ENCODE peak calls at places on chromosomes 11 and 22, in seven cellular contexts. One of them, this sample, is unnamed.
A peak's percentile ranks its signal among the peaks of the same experiment; 100 is the strongest.

GRCh38 chr11:119034813-119035212 is 4.1 kb upstream of the SLC37A4 start:
- DNase-seq in PC-3: no peak
- DNase-seq in HCT116: no peak
- DNase-seq in mucosa of descending colon: no peak
- DNase-seq in cardiac fibroblast: no peak
- DNase-seq in psoas muscle: no peak
- DNase-seq in ovary: no peak
- DNase-seq in this sample: no peak

GRCh38 chr22:35663371-35663770 is 15.1 kb downstream of the APOL6 start:
- DNase-seq in cardiac fibroblast: peak; percentile 35
- DNase-seq in HCT116: no peak
- DNase-seq in PC-3: no peak
- DNase-seq in ovary: no peak
- DNase-seq in mucosa of descending colon: no peak
- DNase-seq in psoas muscle: no peak
- DNase-seq in this sample: no peak

GRCh38 chr22:31394326-31394725 is 5.1 kb upstream of the DRG1 start:
- DNase-seq in PC-3: no peak
- DNase-seq in mucosa of descending colon: no peak
- DNase-seq in cardiac fibroblast: no peak
- DNase-seq in psoas muscle: no peak
- DNase-seq in ovary: no peak
- DNase-seq in HCT116: no peak
- DNase-seq in this sample: no peak

GRCh38 chr11:10602945-10603344 is 34.5 kb upstream of the LYVE1 start:
- DNase-seq in mucosa of descending colon: no peak
- DNase-seq in cardiac fibroblast: no peak
- DNase-seq in ovary: no peak
- DNase-seq in psoas muscle: no peak
- DNase-seq in HCT116: no peak
- DNase-seq in PC-3: no peak
- DNase-seq in this sample: no peak

GRCh38 chr11:43316451-43316850 is 4.7 kb downstream of the API5 start:
- DNase-seq in PC-3: peak; percentile 20
- DNase-seq in cardiac fibroblast: peak; percentile 15
- DNase-seq in mucosa of descending colon: no peak
- DNase-seq in psoas muscle: no peak
- DNase-seq in ovary: no peak
- DNase-seq in HCT116: no peak
- DNase-seq in this sample: peak; percentile 57

GRCh38 chr11:119472186-119472855 is 49.3 kb upstream of the THY1 start:
- DNase-seq in PC-3: no peak
- DNase-seq in psoas muscle: no peak
- DNase-seq in cardiac fibroblast: peak; percentile 50
- DNase-seq in ovary: no peak
- DNase-seq in HCT116: no peak
- DNase-seq in mucosa of descending colon: no peak
- DNase-seq in this sample: no peak

GRCh38 chr11:78179459-78180071 is 8.9 kb downstream of the KCTD21 start:
- DNase-seq in HCT116: no peak
- DNase-seq in mucosa of descending colon: no peak
- DNase-seq in cardiac fibroblast: no peak
- DNase-seq in psoas muscle: no peak
- DNase-seq in PC-3: peak; percentile 25
- DNase-seq in ovary: no peak
- DNase-seq in this sample: no peak

GRCh38 chr11:130555251-130555841 is 106.9 kb downstream of the ADAMTS15 start:
- DNase-seq in ovary: no peak
- DNase-seq in mucosa of descending colon: no peak
- DNase-seq in cardiac fibroblast: peak; percentile 83
- DNase-seq in PC-3: no peak
- DNase-seq in psoas muscle: peak; percentile 68
- DNase-seq in HCT116: no peak
- DNase-seq in this sample: no peak

GRCh38 chr11:117072517-117073218 is 25.6 kb downstream of the SIK3 start:
- DNase-seq in psoas muscle: no peak
- DNase-seq in cardiac fibroblast: peak; percentile 81
- DNase-seq in HCT116: peak; percentile 91
- DNase-seq in PC-3: peak; percentile 98
- DNase-seq in mucosa of descending colon: no peak
- DNase-seq in ovary: no peak
- DNase-seq in this sample: peak; percentile 26

GRCh38 chr11:45603930-45604682 is 61.3 kb downstream of the CHST1 start:
- DNase-seq in cardiac fibroblast: peak; percentile 5
- DNase-seq in psoas muscle: no peak
- DNase-seq in HCT116: no peak
- DNase-seq in mucosa of descending colon: no peak
- DNase-seq in PC-3: no peak
- DNase-seq in ovary: no peak
- DNase-seq in this sample: no peak

GRCh38 chr11:20599424-20600346 is at the start of gene SLC6A5:
- DNase-seq in cardiac fibroblast: peak; percentile 47
- DNase-seq in psoas muscle: no peak
- DNase-seq in PC-3: peak; percentile 33
- DNase-seq in ovary: no peak
- DNase-seq in HCT116: no peak
- DNase-seq in mucosa of descending colon: no peak
- DNase-seq in this sample: peak; percentile 63

GRCh38 chr22:48335442-48336139 is 1492.1 kb downstream of the BRD1 start:
- DNase-seq in ovary: no peak
- DNase-seq in mucosa of descending colon: no peak
- DNase-seq in HCT116: no peak
- DNase-seq in cardiac fibroblast: no peak
- DNase-seq in PC-3: no peak
- DNase-seq in psoas muscle: peak; percentile 26
- DNase-seq in this sample: no peak

GRCh38 chr11:8251767-8252295 is 11.8 kb downstream of the LMO1 start:
- DNase-seq in HCT116: no peak
- DNase-seq in cardiac fibroblast: no peak
- DNase-seq in ovary: no peak
- DNase-seq in psoas muscle: no peak
- DNase-seq in mucosa of descending colon: no peak
- DNase-seq in PC-3: no peak
- DNase-seq in this sample: no peak

GRCh38 chr22:29156507-29156906 is 49.2 kb upstream of the EMID1 start:
- DNase-seq in PC-3: no peak
- DNase-seq in cardiac fibroblast: peak; percentile 18
- DNase-seq in HCT116: no peak
- DNase-seq in mucosa of descending colon: no peak
- DNase-seq in psoas muscle: no peak
- DNase-seq in ovary: no peak
- DNase-seq in this sample: no peak

GRCh38 chr11:131649861-131650260 is 279.4 kb downstream of the NTM start:
- DNase-seq in cardiac fibroblast: no peak
- DNase-seq in ovary: no peak
- DNase-seq in PC-3: no peak
- DNase-seq in mucosa of descending colon: no peak
- DNase-seq in psoas muscle: no peak
- DNase-seq in HCT116: no peak
- DNase-seq in this sample: no peak

GRCh38 chr11:26254378-26254777 is 77.6 kb upstream of the ANO3 start:
- DNase-seq in mucosa of descending colon: no peak
- DNase-seq in HCT116: no peak
- DNase-seq in PC-3: no peak
- DNase-seq in cardiac fibroblast: no peak
- DNase-seq in ovary: no peak
- DNase-seq in psoas muscle: no peak
- DNase-seq in this sample: no peak

GRCh38 chr11:13216019-13217006 is 61.3 kb upstream of the BMAL1 start:
- DNase-seq in mucosa of descending colon: no peak
- DNase-seq in cardiac fibroblast: peak; percentile 87
- DNase-seq in PC-3: peak; percentile 94
- DNase-seq in HCT116: peak; percentile 94
- DNase-seq in ovary: no peak
- DNase-seq in psoas muscle: no peak
- DNase-seq in this sample: peak; percentile 50

GRCh38 chr11:115706735-115707134 is 202.5 kb upstream of the CADM1 start:
- DNase-seq in cardiac fibroblast: no peak
- DNase-seq in mucosa of descending colon: no peak
- DNase-seq in HCT116: no peak
- DNase-seq in ovary: no peak
- DNase-seq in psoas muscle: no peak
- DNase-seq in PC-3: no peak
- DNase-seq in this sample: no peak

GRCh38 chr11:66891849-66892660 is 35.2 kb downstream of the LRFN4 start:
- DNase-seq in ovary: no peak
- DNase-seq in HCT116: peak; percentile 96
- DNase-seq in PC-3: peak; percentile 99
- DNase-seq in cardiac fibroblast: peak; percentile 86
- DNase-seq in psoas muscle: peak; percentile 80
- DNase-seq in mucosa of descending colon: no peak
- DNase-seq in this sample: peak; percentile 80

GRCh38 chr11:116501728-116502127 is 271.1 kb downstream of the BUD13 start:
- DNase-seq in mucosa of descending colon: no peak
- DNase-seq in HCT116: no peak
- DNase-seq in cardiac fibroblast: no peak
- DNase-seq in ovary: no peak
- DNase-seq in PC-3: no peak
- DNase-seq in psoas muscle: no peak
- DNase-seq in this sample: no peak

GRCh38 chr11:32079511-32079910 is 11.4 kb upstream of the RCN1 start:
- DNase-seq in HCT116: no peak
- DNase-seq in psoas muscle: no peak
- DNase-seq in ovary: no peak
- DNase-seq in mucosa of descending colon: no peak
- DNase-seq in cardiac fibroblast: no peak
- DNase-seq in PC-3: no peak
- DNase-seq in this sample: no peak

GRCh38 chr11:6201486-6201885 is 2.5 kb downstream of the OR52W1 start:
- DNase-seq in PC-3: no peak
- DNase-seq in mucosa of descending colon: no peak
- DNase-seq in psoas muscle: no peak
- DNase-seq in cardiac fibroblast: peak; percentile 15
- DNase-seq in HCT116: no peak
- DNase-seq in ovary: no peak
- DNase-seq in this sample: no peak

GRCh38 chr11:20634044-20634443 is 34.6 kb downstream of the SLC6A5 start:
- DNase-seq in cardiac fibroblast: no peak
- DNase-seq in HCT116: peak; percentile 4
- DNase-seq in psoas muscle: no peak
- DNase-seq in ovary: no peak
- DNase-seq in PC-3: peak; percentile 15
- DNase-seq in mucosa of descending colon: no peak
- DNase-seq in this sample: no peak

GRCh38 chr11:102071497-102072472 is 24.5 kb downstream of the CFAP300 start:
- DNase-seq in HCT116: no peak
- DNase-seq in ovary: no peak
- DNase-seq in PC-3: no peak
- DNase-seq in mucosa of descending colon: no peak
- DNase-seq in cardiac fibroblast: no peak
- DNase-seq in psoas muscle: no peak
- DNase-seq in this sample: no peak

GRCh38 chr11:125679397-125679796 is 1.2 kb downstream of the ACRV1 start:
- DNase-seq in psoas muscle: no peak
- DNase-seq in HCT116: peak; percentile 3
- DNase-seq in mucosa of descending colon: no peak
- DNase-seq in cardiac fibroblast: peak; percentile 3
- DNase-seq in PC-3: peak; percentile 16
- DNase-seq in ovary: no peak
- DNase-seq in this sample: no peak
- TF ChIP-seq CTCF in psoas muscle: no peak
- TF ChIP-seq CTCF in HCT116: peak; percentile 23
- TF ChIP-seq CTCF in mucosa of descending colon: no peak
- TF ChIP-seq CTCF in cardiac fibroblast: peak; percentile 29
- TF ChIP-seq CTCF in PC-3: peak; percentile 60
- TF ChIP-seq CTCF in ovary: no peak
- TF ChIP-seq CTCF in this sample: peak; percentile 24

DNA sequence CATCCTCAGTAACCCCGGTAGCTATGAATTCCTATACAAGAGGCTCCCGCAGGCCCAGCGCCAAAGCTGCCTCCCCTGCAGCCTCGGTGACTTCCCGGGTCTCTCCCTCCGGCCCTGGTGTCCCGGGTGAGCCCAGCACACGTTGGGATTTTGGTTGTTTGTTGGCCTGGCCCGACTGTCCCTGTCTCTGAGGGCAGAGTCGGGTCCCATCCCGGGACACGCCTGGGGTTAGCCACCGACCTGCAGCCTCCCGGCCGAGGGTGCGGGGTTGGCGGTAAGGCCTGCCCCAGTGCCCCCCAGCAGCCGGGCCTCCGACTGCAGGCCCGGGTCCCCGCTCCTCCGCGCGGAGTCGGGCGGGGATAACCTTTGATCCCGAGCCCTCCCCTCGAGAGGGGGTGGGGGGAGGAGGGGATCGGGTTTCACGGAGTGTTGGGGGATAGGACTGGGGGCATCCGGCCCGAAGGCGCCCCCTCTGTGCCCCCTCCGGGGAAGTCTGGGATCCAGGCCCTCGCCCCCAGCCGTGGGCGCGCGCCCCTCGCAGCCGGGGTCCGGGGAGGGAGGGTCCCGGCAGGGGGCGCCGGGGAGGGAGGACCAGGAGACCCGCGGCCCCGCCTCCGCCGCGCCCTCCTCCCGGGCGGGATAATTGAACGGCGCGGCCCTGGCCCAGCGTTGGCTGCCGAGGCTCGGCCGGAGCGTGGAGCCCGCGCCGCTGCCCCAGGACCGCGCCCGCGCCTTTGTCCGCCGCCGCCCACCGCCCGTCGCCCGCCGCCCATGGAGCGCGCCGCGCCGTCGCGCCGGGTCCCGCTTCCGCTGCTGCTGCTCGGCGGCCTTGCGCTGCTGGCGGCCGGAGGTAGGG is at the start of gene FBLN1:
- DNase-seq in ovary: peak; percentile 68
- DNase-seq in psoas muscle: peak; percentile 62
- DNase-seq in mucosa of descending colon: peak; percentile 52
- DNase-seq in HCT116: no peak
- DNase-seq in PC-3: peak; percentile 34
- DNase-seq in cardiac fibroblast: peak; percentile 46
- DNase-seq in this sample: no peak
- TF ChIP-seq CTCF in ovary: no peak
- TF ChIP-seq CTCF in psoas muscle: no peak
- TF ChIP-seq CTCF in mucosa of descending colon: no peak
- TF ChIP-seq CTCF in HCT116: no peak
- TF ChIP-seq CTCF in PC-3: peak; percentile 29
- TF ChIP-seq CTCF in cardiac fibroblast: no peak
- TF ChIP-seq CTCF in this sample: no peak

GRCh38 chr22:50626314-50626855 is 1.6 kb downstream of the ARSA start:
- DNase-seq in HCT116: no peak
- DNase-seq in cardiac fibroblast: no peak
- DNase-seq in PC-3: no peak
- DNase-seq in mucosa of descending colon: no peak
- DNase-seq in psoas muscle: no peak
- DNase-seq in ovary: no peak
- DNase-seq in this sample: no peak
- TF ChIP-seq CTCF in HCT116: no peak
- TF ChIP-seq CTCF in cardiac fibroblast: no peak
- TF ChIP-seq CTCF in PC-3: peak; percentile 0
- TF ChIP-seq CTCF in mucosa of descending colon: no peak
- TF ChIP-seq CTCF in psoas muscle: no peak
- TF ChIP-seq CTCF in ovary: no peak
- TF ChIP-seq CTCF in this sample: no peak

DNA sequence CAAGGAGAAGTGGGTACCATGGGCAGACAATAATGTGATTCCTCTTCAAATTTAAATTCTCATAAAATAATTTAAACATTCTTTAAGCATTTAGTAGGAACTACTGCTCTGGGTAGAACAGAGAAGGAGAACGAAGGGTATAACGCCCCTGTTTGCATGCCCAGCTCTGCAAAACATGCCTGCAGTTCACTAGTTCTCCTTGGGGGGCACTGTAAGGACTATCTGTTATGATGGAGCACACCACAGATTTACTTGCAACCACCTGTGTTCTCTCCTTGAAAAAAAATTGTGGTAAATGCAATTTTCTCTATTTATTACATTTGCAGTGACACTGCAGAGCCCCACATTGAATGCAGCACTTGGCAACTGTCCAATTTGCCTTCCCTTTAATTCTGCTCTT is 100.3 kb downstream of the GUCY1A2 start:
- DNase-seq in HCT116: peak; percentile 18
- DNase-seq in cardiac fibroblast: peak; percentile 4
- DNase-seq in mucosa of descending colon: no peak
- DNase-seq in PC-3: peak; percentile 65
- DNase-seq in ovary: no peak
- DNase-seq in psoas muscle: no peak
- DNase-seq in this sample: peak; percentile 1
- TF ChIP-seq CTCF in HCT116: peak; percentile 75
- TF ChIP-seq CTCF in cardiac fibroblast: peak; percentile 52
- TF ChIP-seq CTCF in mucosa of descending colon: no peak
- TF ChIP-seq CTCF in PC-3: peak; percentile 71
- TF ChIP-seq CTCF in ovary: no peak
- TF ChIP-seq CTCF in psoas muscle: no peak
- TF ChIP-seq CTCF in this sample: no peak